ENCODE peak calls at places on chromosomes 6 and 20, in five cellular contexts. Z is BE2C, F is tibial artery, Q is heart right ventricle, W is choroid plexus epithelial cell. A is an unnamed sample.

GRCh38 chr6:118719351-118720124 is 68.1 kb upstream of the CEP85L start:
- DNase-seq in F (no peak), Z (no peak), Q (no peak), W (no peak), A (no peak)

GRCh38 chr20:53930651-53931504 is 139.5 kb downstream of the BCAS1 start:
- DNase-seq in Z (no peak), F (no peak), Q (no peak), W (no peak), A (no peak)

GRCh38 chr6:83069633-83070032 is 2.2 kb downstream of the DOP1A start:
- DNase-seq in Q (no peak), Z (no peak), F (no peak), W (no peak), A (no peak)

GRCh38 chr6:25717856-25718740 is 36.4 kb upstream of the SLC17A4 start:
- DNase-seq in F (no peak), Q (no peak), Z (peak), W (peak), A (peak)

GRCh38 chr6:42571611-42572342 is 7.9 kb downstream of the UBR2 start:
- DNase-seq in F (no peak), W (no peak), Z (no peak), Q (no peak), A (no peak)

GRCh38 chr6:138406443-138406842 is 2.4 kb downstream of the HEBP2 start:
- DNase-seq in F (no peak), W (no peak), Q (no peak), Z (no peak), A (no peak)

GRCh38 chr20:14561733-14562132 is 224.3 kb upstream of the FLRT3 start:
- DNase-seq in W (peak), Z (no peak), Q (no peak), F (no peak), A (no peak)

GRCh38 chr6:44058617-44059358 is 68.5 kb downstream of the MRPL14 start:
- DNase-seq in F (peak), Z (peak), Q (peak), W (peak), A (no peak)

GRCh38 chr20:1800777-1801176 is 94.4 kb upstream of the SIRPA start:
- DNase-seq in Z (no peak), F (no peak), Q (no peak), W (peak), A (no peak)

GRCh38 chr6:25250878-25251277 is 28.3 kb upstream of the CARMIL1 start:
- DNase-seq in Z (no peak), W (peak), Q (no peak), F (no peak), A (no peak)

GRCh38 chr6:33787336-33787953 is 1.5 kb downstream of the LEMD2 start:
- DNase-seq in F (no peak), Q (no peak), Z (no peak), W (no peak), A (no peak)

GRCh38 chr20:59775221-59776055 is 158.0 kb downstream of the SYCP2 start:
- DNase-seq in Z (no peak), F (peak), W (no peak), Q (no peak), A (no peak)

GRCh38 chr20:60271597-60271996 is 313.4 kb downstream of the CDH26 start:
- DNase-seq in W (peak), Q (no peak), F (no peak), Z (no peak), A (peak)

GRCh38 chr6:45613678-45614077 is 235.9 kb upstream of the SUPT3H start:
- DNase-seq in Z (no peak), F (no peak), Q (no peak), W (peak), A (no peak)

DNA sequence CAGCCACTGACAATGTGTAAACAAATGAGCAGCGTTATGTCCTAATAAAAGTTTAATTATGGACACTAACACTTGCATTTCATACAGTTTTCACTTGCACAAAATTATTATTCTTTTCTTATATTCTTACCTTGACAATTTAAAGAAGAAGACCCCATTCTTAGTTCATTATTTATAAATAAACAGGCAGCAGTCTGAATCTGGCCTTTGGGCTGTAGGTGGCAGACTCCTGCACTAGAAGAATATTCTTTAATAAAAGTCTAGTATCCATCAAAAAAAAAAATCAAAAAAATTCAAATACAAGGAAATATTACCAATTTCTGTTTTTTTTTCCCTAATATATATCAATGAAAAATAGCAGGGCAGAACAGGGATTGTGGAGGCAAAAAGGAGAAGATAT is 24.8 kb downstream of the PTCHD4 start:
- DNase-seq in Z (no peak), F (no peak), Q (no peak), W (no peak), A (no peak)
- TF ChIP-seq CTCF in Z (no peak), F (no peak), Q (no peak), W (peak), A (no peak)

DNA sequence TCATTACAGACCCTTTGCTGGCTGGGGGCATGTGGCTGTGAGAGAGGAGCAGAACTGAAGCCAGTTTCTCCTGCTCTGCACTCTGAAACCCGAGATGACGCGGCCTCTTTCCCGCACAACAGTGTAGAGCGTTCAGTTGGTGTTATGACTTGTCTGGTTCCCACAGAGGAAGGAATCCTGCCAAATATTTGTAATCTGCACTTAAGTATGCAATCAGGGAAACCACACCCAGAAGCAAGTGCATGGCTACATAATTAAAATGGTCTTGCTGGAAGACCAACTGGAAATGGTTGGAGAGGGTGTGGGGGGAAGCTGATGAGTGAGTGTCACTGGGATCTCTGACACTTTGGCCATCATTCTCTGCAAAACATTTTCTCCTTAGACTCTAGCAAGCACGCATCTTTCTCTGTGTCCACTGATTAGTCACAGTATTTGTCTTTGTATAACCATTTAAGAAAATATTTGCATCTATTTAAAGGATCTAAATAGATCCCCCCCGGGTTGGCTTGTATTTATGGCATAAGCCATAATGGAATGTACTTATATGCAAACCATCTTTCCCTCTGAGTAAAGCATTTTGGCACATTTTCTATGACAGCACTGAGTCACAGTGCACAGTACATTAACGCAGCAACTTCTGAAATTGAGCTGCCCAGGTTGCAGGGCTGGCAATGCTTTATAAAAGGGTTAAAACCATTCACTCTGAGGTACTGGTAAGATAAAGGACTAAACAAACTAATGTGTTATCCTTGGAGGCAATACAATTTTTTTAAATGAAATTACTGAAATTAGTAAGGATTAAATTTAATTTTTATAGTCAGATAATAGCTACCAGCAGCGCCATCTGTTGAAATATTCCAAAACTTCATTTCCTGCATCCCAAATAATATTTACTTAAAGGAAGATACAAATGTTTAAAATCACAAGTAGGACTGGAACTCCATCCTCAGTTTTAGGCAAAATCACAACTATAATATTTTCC is 76.7 kb downstream of the FOXC1 start:
- DNase-seq in F (no peak), Q (no peak), Z (no peak), W (peak), A (no peak)
- TF ChIP-seq CTCF in F (peak), Q (no peak), Z (peak), W (peak), A (peak)

GRCh38 chr6:122153530-122153929 is 245.9 kb upstream of the HSF2 start:
- DNase-seq in Q (no peak), Z (no peak), W (no peak), F (no peak), A (no peak)
- TF ChIP-seq CTCF in Q (no peak), Z (no peak), W (no peak), F (no peak), A (no peak)

GRCh38 chr6:55621993-55622392 is 43.0 kb upstream of the HMGCLL1 start:
- DNase-seq in Z (no peak), Q (no peak), W (no peak), F (no peak), A (no peak)

GRCh38 chr6:55621244-55621643 is 42.3 kb upstream of the HMGCLL1 start:
- DNase-seq in Z (no peak), F (no peak), Q (no peak), W (no peak), A (no peak)

DNA sequence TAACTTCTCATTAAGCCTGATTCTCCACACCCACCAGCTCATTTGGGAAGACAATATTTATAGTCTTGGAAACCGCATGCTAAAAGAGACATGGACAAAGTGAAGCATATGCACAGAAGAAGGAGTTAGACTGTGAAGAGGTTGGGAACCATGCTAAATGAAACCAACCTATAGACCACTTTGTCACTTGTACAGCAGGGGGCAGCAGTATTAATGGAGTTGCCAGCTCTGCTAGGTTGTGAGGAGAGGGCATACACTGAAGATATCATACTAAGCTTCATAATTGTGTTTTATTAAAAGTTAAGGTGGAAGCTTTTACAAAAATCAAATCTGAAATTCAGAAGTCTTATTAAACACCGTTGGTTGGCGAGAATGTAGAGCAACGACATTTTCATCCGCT is 38.3 kb upstream of the HMGCLL1 start:
- DNase-seq in F (no peak), Q (no peak), Z (peak), W (peak), A (peak)
- TF ChIP-seq CTCF in F (no peak), Q (peak), Z (peak), W (peak), A (peak)

DNA sequence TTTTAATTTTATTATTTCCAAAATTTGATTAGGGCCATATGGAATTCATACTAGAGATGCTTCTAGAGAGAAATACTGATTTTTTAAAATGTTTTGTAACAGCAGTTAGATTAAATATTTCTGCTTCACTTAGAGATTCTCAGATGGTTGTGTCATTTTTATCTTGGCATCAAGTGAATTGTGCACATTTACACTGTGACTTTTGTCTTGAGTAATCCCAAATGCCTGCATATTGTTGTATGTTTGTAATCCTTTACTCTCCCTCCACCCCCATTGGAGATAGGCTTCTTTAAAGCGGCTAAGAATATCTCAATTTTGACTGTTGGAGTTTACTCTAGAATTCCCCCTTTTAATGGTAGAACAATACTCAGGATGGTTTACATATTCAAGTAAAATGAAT is 19.0 kb downstream of the STX16 start:
- DNase-seq in F (no peak), Z (no peak), W (no peak), Q (no peak), A (no peak)
- TF ChIP-seq CTCF in F (no peak), Z (no peak), W (no peak), Q (no peak), A (no peak)

GRCh38 chr20:9884666-9885065 is 45.8 kb upstream of the PAK5 start:
- DNase-seq in W (no peak), Q (no peak), F (no peak), Z (no peak), A (no peak)
- TF ChIP-seq CTCF in W (no peak), Q (no peak), F (no peak), Z (peak), A (no peak)

DNA sequence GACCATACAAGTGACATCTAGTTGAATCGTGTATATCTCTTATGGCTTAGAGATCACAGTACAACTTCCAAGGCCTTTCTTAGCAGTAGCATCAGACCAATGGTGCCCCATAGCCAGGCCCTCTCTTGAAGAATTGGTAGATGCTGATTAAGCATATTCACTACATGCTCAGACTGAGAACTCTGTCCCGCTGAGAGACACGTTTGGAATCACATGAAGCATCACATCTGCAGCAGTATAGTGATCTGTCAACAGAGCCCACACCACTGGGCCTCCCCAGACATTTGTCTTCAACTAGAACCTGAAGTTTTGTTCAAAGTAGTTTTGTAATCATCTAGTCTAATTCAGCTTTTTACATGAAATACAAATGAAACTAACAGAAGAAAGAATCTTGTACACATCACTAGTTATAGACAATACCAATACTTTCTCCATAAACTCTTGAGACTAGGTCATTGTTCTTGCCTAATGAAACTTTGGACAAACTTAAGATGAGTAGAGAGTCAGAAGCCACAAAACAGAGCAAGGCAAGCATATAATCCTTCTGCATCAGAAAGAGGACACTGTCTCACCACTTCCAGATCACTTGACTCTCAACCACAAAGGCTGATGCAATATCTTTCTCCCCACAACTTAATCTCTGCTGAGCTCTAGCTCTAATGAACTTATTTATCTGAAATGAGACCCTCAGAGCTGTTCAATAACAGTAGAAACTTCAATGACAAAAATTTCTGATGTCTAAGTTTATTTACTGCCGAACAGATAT is 182.7 kb downstream of the TBX18 start:
- DNase-seq in W (peak), F (no peak), Q (no peak), Z (no peak), A (no peak)
- TF ChIP-seq CTCF in W (no peak), F (no peak), Q (no peak), Z (no peak), A (no peak)

GRCh38 chr20:39103305-39103704 is 141.2 kb downstream of the DHX35 start:
- DNase-seq in Q (no peak), F (no peak), W (no peak), Z (no peak), A (no peak)

GRCh38 chr20:39107741-39108140 is 145.6 kb downstream of the DHX35 start:
- DNase-seq in W (peak), Z (no peak), Q (no peak), F (no peak), A (no peak)

GRCh38 chr20:39106791-39107190 is 144.6 kb downstream of the DHX35 start:
- DNase-seq in Z (no peak), Q (no peak), F (no peak), W (no peak), A (no peak)

GRCh38 chr20:39103732-39104131 is 141.6 kb downstream of the DHX35 start:
- DNase-seq in Q (no peak), Z (no peak), W (peak), F (no peak), A (no peak)

DNA sequence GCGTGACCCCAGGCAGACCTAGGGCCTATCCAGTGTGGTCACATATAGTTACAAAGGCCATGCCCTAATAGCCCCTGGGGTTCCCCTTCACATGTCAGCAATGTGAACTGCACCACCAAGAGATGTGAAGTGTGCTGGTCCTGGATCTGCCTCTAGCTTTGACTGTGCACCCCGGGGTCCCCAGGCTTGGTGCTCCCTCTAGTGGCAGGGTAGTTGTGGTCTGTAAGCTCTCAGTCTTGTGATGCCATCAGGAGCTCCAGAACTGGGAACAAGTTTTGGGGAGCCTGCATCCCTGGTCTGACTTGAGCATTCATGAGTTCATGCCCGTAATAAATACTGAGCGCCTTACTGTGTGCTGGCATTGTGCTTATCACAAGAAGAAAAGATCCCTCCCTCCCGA is 143.4 kb downstream of the DHX35 start:
- DNase-seq in Q (no peak), F (no peak), W (no peak), Z (no peak), A (no peak)
- TF ChIP-seq CTCF in Q (no peak), F (no peak), W (no peak), Z (peak), A (no peak)